ENCODE peak calls at places on chromosome 6, in eight cellular contexts. S is HT1080; G is adipocyte; M is substantia nigra; C is posterior vena cava; H is NCI-H1694; K is midbrain; Q is CD4-positive, CD25-positive, alpha-beta regulatory T cell. A is an unnamed sample.

GRCh38 chr6:13001951-13002350 is 285.4 kb downstream of the PHACTR1 start:
- DNase-seq in S (peak), G (no peak), M (no peak), C (no peak), H (no peak), K (no peak), Q (no peak), A (peak)

GRCh38 chr6:15301179-15302006 is 55.5 kb downstream of the JARID2 start:
- DNase-seq in S (no peak), G (no peak), M (no peak), C (no peak), H (no peak), K (no peak), Q (no peak), A (no peak)

GRCh38 chr6:63910863-63911665 is 275.5 kb downstream of the PHF3 start:
- DNase-seq in S (no peak), G (no peak), M (no peak), C (no peak), H (peak), K (no peak), Q (no peak), A (no peak)

GRCh38 chr6:38955876-38956275 is 92.7 kb upstream of the GLP1R start:
- DNase-seq in S (no peak), G (no peak), M (no peak), C (no peak), H (no peak), K (no peak), Q (no peak), A (no peak)

GRCh38 chr6:112439010-112439409 is 91.9 kb downstream of the RFPL4B start:
- DNase-seq in S (no peak), G (no peak), M (no peak), C (no peak), H (no peak), K (peak), Q (no peak), A (no peak)

GRCh38 chr6:167093922-167094432 is 28.9 kb upstream of the CCR6 start:
- DNase-seq in S (no peak), G (no peak), M (no peak), C (no peak), H (no peak), K (no peak), Q (peak), A (no peak)

GRCh38 chr6:38058022-38058421 is 238.5 kb downstream of the ZFAND3 start:
- DNase-seq in S (peak), G (peak), M (no peak), C (no peak), H (peak), K (no peak), Q (no peak), A (peak)

GRCh38 chr6:32843321-32843978 is 397 bp downstream of the PSMB8 start:
- DNase-seq in S (no peak), G (peak), M (no peak), C (no peak), H (no peak), K (no peak), Q (no peak), A (no peak)

GRCh38 chr6:168075216-168075615 is 3.8 kb downstream of the FRMD1 start:
- DNase-seq in S (no peak), G (no peak), M (no peak), C (no peak), H (no peak), K (no peak), Q (no peak), A (no peak)

GRCh38 chr6:21538186-21538798 is 55.3 kb upstream of the SOX4 start:
- DNase-seq in S (peak), G (peak), M (no peak), C (no peak), H (no peak), K (no peak), Q (no peak), A (no peak)

A was measured in NCI-H226.